ENCODE peak calls at places on chromosome 5, in nine cellular contexts. One of them, this sample, is unnamed. For H3K4me1 and H3K36me3, the result is how much of the 10 kb centered on the place peaks cover.

GRCh38 chr5:74581988-74582365 is 58.6 kb downstream of the ENC1 start:
- DNase-seq in left ventricle myocardium inferior: no peak
- DNase-seq in lower lobe of right lung: no peak
- DNase-seq in transverse colon: peak
- DNase-seq in astrocyte: peak
- DNase-seq in breast epithelium: no peak
- DNase-seq in aorta: no peak
- DNase-seq in mammary epithelial cell: peak
- DNase-seq in heart right ventricle: no peak
- DNase-seq in this sample: no peak

GRCh38 chr5:160270704-160271103 is 41.4 kb downstream of the FABP6 start:
- DNase-seq in lower lobe of right lung: no peak
- DNase-seq in transverse colon: no peak
- DNase-seq in breast epithelium: no peak
- DNase-seq in mammary epithelial cell: peak
- DNase-seq in left ventricle myocardium inferior: no peak
- DNase-seq in astrocyte: no peak
- DNase-seq in aorta: no peak
- DNase-seq in heart right ventricle: no peak
- DNase-seq in this sample: no peak

GRCh38 chr5:117318528-117318927 is 743.9 kb upstream of the SEMA6A start:
- DNase-seq in left ventricle myocardium inferior: no peak
- DNase-seq in breast epithelium: no peak
- DNase-seq in heart right ventricle: no peak
- DNase-seq in lower lobe of right lung: no peak
- DNase-seq in mammary epithelial cell: no peak
- DNase-seq in transverse colon: peak
- DNase-seq in aorta: no peak
- DNase-seq in astrocyte: no peak
- DNase-seq in this sample: no peak

GRCh38 chr5:62256161-62257017 is 49.6 kb upstream of the KIF2A start:
- DNase-seq in transverse colon: no peak
- DNase-seq in mammary epithelial cell: no peak
- DNase-seq in heart right ventricle: no peak
- DNase-seq in astrocyte: no peak
- DNase-seq in lower lobe of right lung: no peak
- DNase-seq in left ventricle myocardium inferior: no peak
- DNase-seq in breast epithelium: no peak
- DNase-seq in aorta: no peak
- DNase-seq in this sample: no peak

GRCh38 chr5:128826290-128826689 is 139.0 kb upstream of the SLC27A6 start:
- DNase-seq in breast epithelium: no peak
- DNase-seq in heart right ventricle: no peak
- DNase-seq in astrocyte: no peak
- DNase-seq in mammary epithelial cell: no peak
- DNase-seq in lower lobe of right lung: no peak
- DNase-seq in aorta: no peak
- DNase-seq in left ventricle myocardium inferior: no peak
- DNase-seq in transverse colon: no peak
- DNase-seq in this sample: no peak

GRCh38 chr5:78182838-78183237 is 111.7 kb downstream of the AP3B1 start:
- DNase-seq in mammary epithelial cell: peak
- DNase-seq in transverse colon: peak
- DNase-seq in breast epithelium: no peak
- DNase-seq in astrocyte: no peak
- DNase-seq in left ventricle myocardium inferior: no peak
- DNase-seq in heart right ventricle: no peak
- DNase-seq in lower lobe of right lung: no peak
- DNase-seq in aorta: no peak
- DNase-seq in this sample: no peak

GRCh38 chr5:158203256-158203655 is 344.3 kb upstream of the CLINT1 start:
- DNase-seq in left ventricle myocardium inferior: no peak
- DNase-seq in mammary epithelial cell: no peak
- DNase-seq in transverse colon: no peak
- DNase-seq in astrocyte: no peak
- DNase-seq in aorta: no peak
- DNase-seq in lower lobe of right lung: no peak
- DNase-seq in breast epithelium: no peak
- DNase-seq in heart right ventricle: no peak
- DNase-seq in this sample: no peak

GRCh38 chr5:128844354-128844923 is 120.8 kb upstream of the SLC27A6 start:
- DNase-seq in mammary epithelial cell: no peak
- DNase-seq in aorta: no peak
- DNase-seq in astrocyte: peak
- DNase-seq in breast epithelium: no peak
- DNase-seq in transverse colon: no peak
- DNase-seq in left ventricle myocardium inferior: no peak
- DNase-seq in lower lobe of right lung: no peak
- DNase-seq in heart right ventricle: no peak
- DNase-seq in this sample: no peak

GRCh38 chr5:167642779-167643517 is 648.5 kb upstream of the WWC1 start:
- DNase-seq in breast epithelium: no peak
- DNase-seq in lower lobe of right lung: no peak
- DNase-seq in astrocyte: peak
- DNase-seq in mammary epithelial cell: peak
- DNase-seq in aorta: no peak
- DNase-seq in heart right ventricle: no peak
- DNase-seq in left ventricle myocardium inferior: no peak
- DNase-seq in transverse colon: no peak
- DNase-seq in this sample: no peak

GRCh38 chr5:131254741-131255140 is 9.1 kb upstream of the CDC42SE2 start:
- DNase-seq in breast epithelium: no peak
- DNase-seq in mammary epithelial cell: no peak
- DNase-seq in left ventricle myocardium inferior: no peak
- DNase-seq in aorta: no peak
- DNase-seq in transverse colon: no peak
- DNase-seq in lower lobe of right lung: no peak
- DNase-seq in astrocyte: no peak
- DNase-seq in heart right ventricle: no peak
- DNase-seq in this sample: no peak

GRCh38 chr5:121378559-121379359 is 472.9 kb upstream of the FTMT start:
- DNase-seq in lower lobe of right lung: peak
- DNase-seq in aorta: no peak
- DNase-seq in mammary epithelial cell: no peak
- DNase-seq in heart right ventricle: no peak
- DNase-seq in left ventricle myocardium inferior: no peak
- DNase-seq in breast epithelium: no peak
- DNase-seq in astrocyte: no peak
- DNase-seq in transverse colon: no peak
- DNase-seq in this sample: no peak

GRCh38 chr5:1880377-1881272 is 2.1 kb downstream of the IRX4 start:
- DNase-seq in breast epithelium: no peak
- DNase-seq in astrocyte: no peak
- DNase-seq in heart right ventricle: no peak
- DNase-seq in mammary epithelial cell: no peak
- DNase-seq in aorta: no peak
- DNase-seq in lower lobe of right lung: no peak
- DNase-seq in transverse colon: no peak
- DNase-seq in left ventricle myocardium inferior: no peak
- DNase-seq in this sample: no peak

DNA sequence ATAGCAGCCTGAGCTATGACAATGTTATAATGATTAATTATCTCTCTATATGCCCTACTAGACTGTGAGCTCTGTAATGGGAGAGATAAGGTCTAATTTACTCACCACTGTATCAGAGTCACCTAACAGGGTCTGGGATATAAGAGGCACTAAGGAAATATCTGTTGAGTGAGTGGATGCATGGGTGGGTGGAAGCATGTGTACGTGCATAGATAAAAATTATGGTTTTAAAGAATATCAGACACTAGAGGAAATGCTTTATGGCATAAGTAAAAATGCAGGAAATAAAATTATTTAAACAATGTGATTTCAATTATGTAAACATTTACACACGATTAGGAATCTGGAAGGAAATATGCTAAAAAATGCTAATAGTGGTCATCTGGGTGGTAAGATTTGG is 137.9 kb downstream of the SPOCK1 start:
- DNase-seq in left ventricle myocardium inferior: no peak
- DNase-seq in astrocyte: peak
- DNase-seq in transverse colon: no peak
- DNase-seq in mammary epithelial cell: no peak
- DNase-seq in aorta: no peak
- DNase-seq in lower lobe of right lung: no peak
- DNase-seq in heart right ventricle: no peak
- DNase-seq in breast epithelium: no peak
- DNase-seq in this sample: no peak
- H3K4me1 ChIP-seq in left ventricle myocardium inferior: under half
- H3K4me1 ChIP-seq in astrocyte: under half
- H3K4me1 ChIP-seq in transverse colon: under half
- H3K4me1 ChIP-seq in mammary epithelial cell: under half
- H3K4me1 ChIP-seq in aorta: under half
- H3K4me1 ChIP-seq in lower lobe of right lung: under half
- H3K4me1 ChIP-seq in heart right ventricle: under half
- H3K4me1 ChIP-seq in breast epithelium: under half
- H3K4me1 ChIP-seq in this sample: under half

DNA sequence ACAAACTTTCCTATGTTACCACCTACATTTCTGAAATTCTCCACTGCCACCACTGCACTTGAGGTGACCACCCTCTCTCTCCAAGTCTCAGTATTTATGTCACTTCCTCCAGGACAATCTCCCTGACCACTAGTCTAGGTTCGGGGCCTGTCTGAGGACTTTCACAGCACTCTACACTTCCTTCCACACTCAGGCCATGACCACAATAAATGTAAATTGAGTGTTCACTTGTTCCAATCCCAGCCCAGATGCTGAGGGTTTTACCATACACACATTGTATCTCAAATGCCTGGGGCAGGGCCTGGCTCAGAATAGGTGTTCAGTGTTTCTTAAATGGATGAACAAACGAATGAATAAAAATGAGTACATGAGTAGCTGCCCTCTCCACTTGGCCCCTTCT is 26.9 kb upstream of the CCNG1 start:
- DNase-seq in mammary epithelial cell: no peak
- DNase-seq in aorta: no peak
- DNase-seq in lower lobe of right lung: no peak
- DNase-seq in heart right ventricle: no peak
- DNase-seq in left ventricle myocardium inferior: no peak
- DNase-seq in breast epithelium: no peak
- DNase-seq in transverse colon: no peak
- DNase-seq in astrocyte: no peak
- DNase-seq in this sample: no peak
- H3K4me3 ChIP-seq in mammary epithelial cell: no peak
- H3K4me3 ChIP-seq in aorta: no peak
- H3K4me3 ChIP-seq in lower lobe of right lung: no peak
- H3K4me3 ChIP-seq in heart right ventricle: no peak
- H3K4me3 ChIP-seq in left ventricle myocardium inferior: no peak
- H3K4me3 ChIP-seq in breast epithelium: no peak
- H3K4me3 ChIP-seq in transverse colon: no peak
- H3K4me3 ChIP-seq in astrocyte: no peak
- H3K4me3 ChIP-seq in this sample: no peak

GRCh38 chr5:86507574-86507973 is 110.2 kb upstream of the COX7C start:
- DNase-seq in lower lobe of right lung: no peak
- DNase-seq in breast epithelium: no peak
- DNase-seq in astrocyte: no peak
- DNase-seq in aorta: no peak
- DNase-seq in heart right ventricle: no peak
- DNase-seq in transverse colon: no peak
- DNase-seq in mammary epithelial cell: no peak
- DNase-seq in left ventricle myocardium inferior: no peak
- DNase-seq in this sample: no peak
- H3K36me3 ChIP-seq in lower lobe of right lung: under half
- H3K36me3 ChIP-seq in breast epithelium: under half
- H3K36me3 ChIP-seq in astrocyte: under half
- H3K36me3 ChIP-seq in aorta: under half
- H3K36me3 ChIP-seq in heart right ventricle: under half
- H3K36me3 ChIP-seq in transverse colon: under half
- H3K36me3 ChIP-seq in mammary epithelial cell: under half
- H3K36me3 ChIP-seq in left ventricle myocardium inferior: under half
- H3K36me3 ChIP-seq in this sample: under half

DNA sequence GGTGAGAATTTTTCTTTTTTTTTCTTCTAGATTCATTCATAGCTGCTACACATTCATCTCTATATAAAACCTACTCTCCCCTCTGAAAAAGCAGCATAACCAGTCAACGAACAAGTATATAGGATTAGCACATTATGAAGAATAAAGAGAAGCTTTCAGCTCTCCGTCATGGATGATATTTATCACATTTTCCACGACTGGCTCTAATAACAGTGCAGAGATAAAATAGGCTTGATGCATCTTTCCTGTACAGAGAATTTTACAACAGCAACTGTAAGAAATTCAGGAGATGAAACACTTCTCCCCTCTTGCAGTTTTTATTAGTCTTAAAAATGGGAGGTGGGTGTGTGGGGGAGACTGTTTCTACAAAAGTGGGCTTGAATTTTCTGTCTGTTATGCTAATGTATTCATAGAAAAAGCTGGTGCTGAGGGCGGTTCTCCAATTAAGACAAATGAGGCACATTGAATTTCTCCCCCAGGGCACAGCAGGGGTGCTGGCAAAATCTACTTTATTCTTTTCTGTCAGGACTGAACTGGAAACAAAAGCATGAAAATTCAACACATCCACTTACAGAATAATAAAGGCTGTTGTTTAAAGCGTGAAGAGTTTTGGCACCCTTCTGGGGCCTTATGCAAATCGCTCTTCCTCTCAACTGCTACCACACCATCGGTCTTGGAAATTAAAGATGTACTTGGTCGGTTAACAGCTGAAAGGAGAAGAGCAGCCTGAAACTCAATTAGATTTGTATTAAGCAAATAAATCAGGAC is 233.9 kb upstream of the ZNF608 start:
- DNase-seq in astrocyte: no peak
- DNase-seq in breast epithelium: no peak
- DNase-seq in left ventricle myocardium inferior: no peak
- DNase-seq in heart right ventricle: no peak
- DNase-seq in mammary epithelial cell: no peak
- DNase-seq in lower lobe of right lung: no peak
- DNase-seq in aorta: no peak
- DNase-seq in transverse colon: no peak
- DNase-seq in this sample: no peak
- H3K4me1 ChIP-seq in astrocyte: under half
- H3K4me1 ChIP-seq in breast epithelium: under half
- H3K4me1 ChIP-seq in left ventricle myocardium inferior: under half
- H3K4me1 ChIP-seq in heart right ventricle: under half
- H3K4me1 ChIP-seq in mammary epithelial cell: under half
- H3K4me1 ChIP-seq in lower lobe of right lung: under half
- H3K4me1 ChIP-seq in aorta: under half
- H3K4me1 ChIP-seq in transverse colon: under half
- H3K4me1 ChIP-seq in this sample: under half